ENCODE peak calls at places on chromosome 9, in nine cellular contexts. Y is neural progenitor cell, V is HCT116, W is OCI-LY7, D is GM23338, S is SK-N-SH, Q is MM.1S, A is hepatocyte, U is PC-3. L is an unnamed sample.

GRCh38 chr9:125401317-125401716 is 139.7 kb downstream of the GAPVD1 start:
- DNase-seq in Y (no peak), V (no peak), W (no peak), D (no peak), S (no peak), Q (no peak), A (no peak), U (no peak), L (peak; percentile 35)

GRCh38 chr9:120327322-120327721 is 252.6 kb downstream of the CDK5RAP2 start:
- DNase-seq in Y (no peak), V (no peak), W (no peak), D (no peak), S (no peak), Q (no peak), A (no peak), U (no peak), L (no peak)

GRCh38 chr9:92644278-92644677 is 25.7 kb downstream of the IPPK start:
- DNase-seq in Y (no peak), V (no peak), W (no peak), D (no peak), S (no peak), Q (no peak), A (no peak), U (no peak), L (no peak)

GRCh38 chr9:97041898-97042297 is 3.0 kb upstream of the CTSV start:
- DNase-seq in Y (no peak), V (no peak), W (no peak), D (no peak), S (no peak), Q (no peak), A (peak; percentile 50), U (peak; percentile 91), L (no peak)

GRCh38 chr9:20579544-20580309 is 42.6 kb downstream of the MLLT3 start:
- DNase-seq in Y (no peak), V (no peak), W (no peak), D (no peak), S (no peak), Q (no peak), A (no peak), U (no peak), L (no peak)

GRCh38 chr9:132631280-132631679 is 38.5 kb downstream of the DDX31 start:
- DNase-seq in Y (no peak), V (no peak), W (no peak), D (no peak), S (no peak), Q (no peak), A (no peak), U (peak; percentile 90), L (peak; percentile 55)

GRCh38 chr9:108056083-108056804 is 566.7 kb upstream of the KLF4 start:
- DNase-seq in Y (no peak), V (no peak), W (no peak), D (no peak), S (no peak), Q (no peak), A (no peak), U (peak; percentile 79), L (peak; percentile 74)

GRCh38 chr9:101705135-101705661 is 33.2 kb downstream of the GRIN3A start:
- DNase-seq in Y (peak; percentile 67), V (no peak), W (no peak), D (peak; percentile 86), S (no peak), Q (no peak), A (peak; percentile 52), U (peak; percentile 30), L (peak; percentile 31)

GRCh38 chr9:128225770-128226753 is 22.9 kb downstream of the DNM1 start:
- DNase-seq in Y (no peak), V (no peak), W (no peak), D (no peak), S (no peak), Q (no peak), A (peak; percentile 2), U (no peak), L (no peak)

GRCh38 chr9:99050292-99050911 is 54.5 kb upstream of the TGFBR1 start:
- DNase-seq in Y (no peak), V (no peak), W (no peak), D (no peak), S (no peak), Q (no peak), A (peak; percentile 48), U (peak; percentile 86), L (peak; percentile 82)

GRCh38 chr9:21761309-21761901 is 41.0 kb upstream of the MTAP start:
- DNase-seq in Y (no peak), V (no peak), W (no peak), D (no peak), S (no peak), Q (peak; percentile 66), A (no peak), U (no peak), L (peak; percentile 8)
- TF ChIP-seq EZH2phosphoT487 in Y (no peak), V (no peak), W (no peak), D (no peak), S (no peak), Q (no peak), A (no peak), U (no peak), L (no peak)

GRCh38 chr9:17024129-17024528 is 110.7 kb upstream of the CNTLN start:
- DNase-seq in Y (no peak), V (no peak), W (no peak), D (no peak), S (no peak), Q (no peak), A (no peak), U (no peak), L (no peak)

GRCh38 chr9:17019398-17019797 is 115.4 kb upstream of the CNTLN start:
- DNase-seq in Y (no peak), V (no peak), W (no peak), D (no peak), S (no peak), Q (no peak), A (no peak), U (no peak), L (no peak)

GRCh38 chr9:17018540-17019196 is 116.2 kb upstream of the CNTLN start:
- DNase-seq in Y (no peak), V (no peak), W (no peak), D (no peak), S (no peak), Q (peak; percentile 21), A (no peak), U (no peak), L (no peak)

GRCh38 chr9:17018001-17018491 is 116.8 kb upstream of the CNTLN start:
- DNase-seq in Y (no peak), V (no peak), W (no peak), D (no peak), S (no peak), Q (no peak), A (no peak), U (no peak), L (peak; percentile 96)

DNA sequence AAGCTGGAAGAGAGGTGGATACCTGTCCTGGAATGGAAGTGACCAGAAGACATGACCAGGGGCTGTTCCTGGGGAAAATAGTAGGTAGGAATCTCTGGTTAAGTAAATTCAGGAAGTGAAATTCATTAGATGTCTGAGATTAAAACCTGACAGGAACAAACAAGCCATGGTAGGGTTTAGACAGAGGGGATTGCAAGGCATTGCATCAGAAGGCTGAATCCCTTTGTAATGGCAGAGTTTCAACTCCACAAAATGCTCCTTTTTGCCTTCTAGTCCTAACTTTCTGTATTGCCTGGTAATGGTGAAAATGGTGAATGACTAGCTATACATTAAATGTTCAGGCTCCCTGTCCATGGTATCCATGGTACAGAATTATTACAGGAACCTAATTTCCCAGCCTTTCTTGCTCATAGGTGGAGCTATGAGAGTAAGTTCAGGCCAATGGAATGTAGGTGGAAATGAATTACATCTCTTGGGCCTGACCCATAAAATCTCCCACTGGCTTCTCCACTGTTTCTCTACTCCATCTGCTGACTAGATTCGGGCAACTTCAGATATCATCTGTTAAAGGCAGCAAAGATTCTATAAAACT is 113.4 kb upstream of the CNTLN start:
- DNase-seq in Y (no peak), V (no peak), W (no peak), D (no peak), S (no peak), Q (no peak), A (no peak), U (no peak), L (peak; percentile 51)
- TF ChIP-seq EZH2phosphoT487 in Y (no peak), V (no peak), W (no peak), D (no peak), S (no peak), Q (no peak), A (no peak), U (no peak), L (no peak)

GRCh38 chr9:87140142-87140541 is 192.8 kb upstream of the GAS1 start:
- DNase-seq in Y (no peak), V (no peak), W (no peak), D (no peak), S (no peak), Q (no peak), A (no peak), U (no peak), L (no peak)

GRCh38 chr9:87140605-87141109 is 193.4 kb upstream of the GAS1 start:
- DNase-seq in Y (no peak), V (no peak), W (no peak), D (no peak), S (no peak), Q (no peak), A (no peak), U (peak; percentile 3), L (peak; percentile 51)

GRCh38 chr9:87138128-87139040 is 191.1 kb upstream of the GAS1 start:
- DNase-seq in Y (no peak), V (no peak), W (no peak), D (no peak), S (no peak), Q (no peak), A (no peak), U (no peak), L (peak; percentile 24)

GRCh38 chr9:87135074-87135473 is 187.8 kb upstream of the GAS1 start:
- DNase-seq in Y (no peak), V (no peak), W (no peak), D (no peak), S (no peak), Q (no peak), A (no peak), U (no peak), L (no peak)

GRCh38 chr9:87137718-87138117 is 190.4 kb upstream of the GAS1 start:
- DNase-seq in Y (no peak), V (no peak), W (no peak), D (no peak), S (peak; percentile 41), Q (no peak), A (no peak), U (no peak), L (no peak)
- TF ChIP-seq EZH2phosphoT487 in Y (no peak), V (no peak), W (no peak), D (no peak), S (no peak), Q (no peak), A (no peak), U (no peak), L (no peak)

GRCh38 chr9:78590068-78590467 is 293.1 kb downstream of the PSAT1 start:
- DNase-seq in Y (no peak), V (no peak), W (no peak), D (no peak), S (no peak), Q (no peak), A (no peak), U (no peak), L (no peak)

GRCh38 chr9:78598120-78598519 is 301.2 kb downstream of the PSAT1 start:
- DNase-seq in Y (no peak), V (no peak), W (no peak), D (no peak), S (no peak), Q (no peak), A (no peak), U (no peak), L (no peak)

GRCh38 chr9:78595200-78595945 is 298.4 kb downstream of the PSAT1 start:
- DNase-seq in Y (no peak), V (no peak), W (no peak), D (no peak), S (no peak), Q (no peak), A (no peak), U (no peak), L (peak; percentile 44)

GRCh38 chr9:78592866-78593265 is 295.9 kb downstream of the PSAT1 start:
- DNase-seq in Y (no peak), V (no peak), W (no peak), D (no peak), S (no peak), Q (no peak), A (no peak), U (peak; percentile 27), L (peak; percentile 69)
- TF ChIP-seq EZH2phosphoT487 in Y (no peak), V (no peak), W (no peak), D (no peak), S (no peak), Q (no peak), A (no peak), U (no peak), L (no peak)

L was measured in GM23248.